ENCODE peak calls at places on chromosome 17, in nine cellular contexts. W is Peyer's patch, E is IMR-90, G is heart left ventricle, F is transverse colon, C is stomach, Y is body of pancreas, N is NB4, R is spleen. U is an unnamed sample.
A peak's percentile ranks its signal among the peaks of the same experiment; 100 is the strongest.

GRCh38 chr17:50904522-50905459 is 38.6 kb upstream of the TOB1 start:
- DNase-seq in W (peak; percentile 75), E (no peak), G (no peak), F (peak; percentile 48), C (peak; percentile 87), Y (peak; percentile 88), N (no peak), R (no peak), U (peak; percentile 91)

GRCh38 chr17:74815671-74816370 is 39.7 kb upstream of the NAT9 start:
- DNase-seq in W (no peak), E (no peak), G (no peak), F (no peak), C (no peak), Y (no peak), N (peak; percentile 30), R (no peak), U (no peak)

GRCh38 chr17:75238684-75239191 is 22.7 kb downstream of the GGA3 start:
- DNase-seq in W (peak; percentile 68), E (peak; percentile 69), G (peak; percentile 79), F (peak; percentile 61), C (peak; percentile 57), Y (peak; percentile 66), N (peak; percentile 80), R (peak; percentile 86), U (peak; percentile 44)

GRCh38 chr17:21376835-21377690 is 906 bp downstream of the KCNJ12 start:
- DNase-seq in W (no peak), E (peak; percentile 8), G (no peak), F (no peak), C (peak; percentile 52), Y (peak; percentile 15), N (peak; percentile 44), R (no peak), U (no peak)

GRCh38 chr17:82649501-82650261 is 1.4 kb upstream of the WDR45B start:
- DNase-seq in W (no peak), E (no peak), G (no peak), F (no peak), C (no peak), Y (no peak), N (no peak), R (peak; percentile 82), U (no peak)

GRCh38 chr17:10197362-10197720 is 1.1 kb downstream of the GAS7 start:
- DNase-seq in W (no peak), E (no peak), G (no peak), F (no peak), C (no peak), Y (no peak), N (no peak), R (no peak), U (no peak)

GRCh38 chr17:29143894-29144293 is 36.3 kb downstream of the MYO18A start:
- DNase-seq in W (peak; percentile 52), E (peak; percentile 28), G (no peak), F (no peak), C (no peak), Y (no peak), N (peak; percentile 84), R (no peak), U (no peak)

GRCh38 chr17:17180141-17180603 is 26.0 kb downstream of the PLD6 start:
- DNase-seq in W (no peak), E (no peak), G (peak; percentile 60), F (no peak), C (no peak), Y (no peak), N (no peak), R (no peak), U (peak; percentile 84)

GRCh38 chr17:12457493-12457892 is 208.2 kb upstream of the MYOCD start:
- DNase-seq in W (no peak), E (peak; percentile 62), G (no peak), F (no peak), C (no peak), Y (no peak), N (no peak), R (no peak), U (no peak)

GRCh38 chr17:59093702-59094231 is 12.9 kb downstream of the TRIM37 start:
- DNase-seq in W (no peak), E (peak; percentile 97), G (no peak), F (peak; percentile 28), C (no peak), Y (peak; percentile 21), N (no peak), R (no peak), U (no peak)

GRCh38 chr17:41579484-41580243 is 7.0 kb downstream of the KRT14 start:
- DNase-seq in W (peak; percentile 91), E (peak; percentile 54), G (peak; percentile 71), F (peak; percentile 93), C (peak; percentile 87), Y (peak; percentile 92), N (peak; percentile 65), R (peak; percentile 80), U (peak; percentile 92)

GRCh38 chr17:71432378-71433315 is 688.2 kb upstream of the SOX9 start:
- DNase-seq in W (no peak), E (peak; percentile 38), G (no peak), F (no peak), C (no peak), Y (no peak), N (no peak), R (no peak), U (no peak)

GRCh38 chr17:81367171-81367570 is 28.1 kb upstream of the BAHCC1 start:
- DNase-seq in W (no peak), E (no peak), G (no peak), F (no peak), C (no peak), Y (no peak), N (peak; percentile 1), R (peak; percentile 61), U (no peak)

GRCh38 chr17:81365601-81366585 is 29.4 kb upstream of the BAHCC1 start:
- DNase-seq in W (peak; percentile 87), E (peak; percentile 81), G (no peak), F (peak; percentile 83), C (peak; percentile 95), Y (peak; percentile 99), N (peak; percentile 73), R (peak; percentile 77), U (peak; percentile 94)

GRCh38 chr17:81366648-81367047 is 28.6 kb upstream of the BAHCC1 start:
- DNase-seq in W (no peak), E (no peak), G (no peak), F (no peak), C (no peak), Y (no peak), N (peak; percentile 0), R (peak; percentile 52), U (no peak)

GRCh38 chr17:81365148-81365600 is 30.1 kb upstream of the BAHCC1 start:
- DNase-seq in W (peak; percentile 86), E (peak; percentile 84), G (peak; percentile 74), F (peak; percentile 77), C (peak; percentile 89), Y (peak; percentile 86), N (no peak), R (peak; percentile 71), U (peak; percentile 89)

DNA sequence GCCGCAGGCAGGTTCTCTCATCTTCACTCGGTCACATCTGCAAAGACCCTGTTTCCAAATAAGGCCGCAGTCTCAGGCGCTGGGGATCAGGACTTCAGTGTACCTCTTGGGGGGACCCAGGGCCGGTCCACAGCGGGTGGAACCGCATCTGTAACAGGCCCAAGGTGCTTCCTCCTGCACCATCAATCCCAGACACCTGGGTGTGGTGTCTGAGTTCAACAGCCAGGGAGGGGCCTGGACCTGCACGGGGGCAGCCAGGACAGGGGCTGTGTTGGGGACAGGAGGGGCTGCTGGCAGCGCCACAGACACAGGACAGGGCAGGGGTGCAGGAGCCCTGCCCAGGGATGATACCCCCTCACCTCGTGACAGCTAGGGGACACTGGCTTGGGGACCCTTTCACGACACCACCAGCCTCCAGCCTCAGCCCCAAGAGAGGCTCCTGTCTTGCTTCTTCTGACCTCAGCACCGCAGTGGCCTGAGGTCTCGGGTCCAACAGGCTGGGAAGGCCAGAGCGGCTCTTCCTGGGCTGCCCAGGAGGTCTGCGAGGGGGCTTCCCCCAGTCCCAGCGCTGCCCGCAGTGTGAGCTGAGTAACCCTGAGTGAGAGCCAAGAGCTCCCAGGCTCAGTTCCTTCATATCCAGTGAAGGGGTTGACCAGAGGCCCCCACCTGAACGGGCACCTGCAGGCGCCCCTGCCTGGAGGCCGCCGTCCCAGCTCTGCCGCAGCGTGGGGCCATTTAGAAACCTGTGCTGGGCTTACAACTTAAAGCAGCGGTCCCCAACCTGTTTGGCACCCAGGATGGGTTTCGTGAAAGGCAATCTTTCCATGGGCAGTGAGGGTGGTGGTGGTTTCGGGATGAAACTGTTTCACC is 30.7 kb upstream of the BAHCC1 start:
- DNase-seq in W (no peak), E (no peak), G (no peak), F (peak; percentile 31), C (no peak), Y (no peak), N (no peak), R (peak; percentile 54), U (no peak)
- H3K4me3 ChIP-seq in W (no peak overlapping the region), E (no peak overlapping the region), G (peak overlapping the region; percentile 50), F (no peak overlapping the region), C (peak overlapping the region; percentile 23), Y (no peak overlapping the region), N (no peak overlapping the region), R (no peak overlapping the region), U (no peak overlapping the region)

DNA sequence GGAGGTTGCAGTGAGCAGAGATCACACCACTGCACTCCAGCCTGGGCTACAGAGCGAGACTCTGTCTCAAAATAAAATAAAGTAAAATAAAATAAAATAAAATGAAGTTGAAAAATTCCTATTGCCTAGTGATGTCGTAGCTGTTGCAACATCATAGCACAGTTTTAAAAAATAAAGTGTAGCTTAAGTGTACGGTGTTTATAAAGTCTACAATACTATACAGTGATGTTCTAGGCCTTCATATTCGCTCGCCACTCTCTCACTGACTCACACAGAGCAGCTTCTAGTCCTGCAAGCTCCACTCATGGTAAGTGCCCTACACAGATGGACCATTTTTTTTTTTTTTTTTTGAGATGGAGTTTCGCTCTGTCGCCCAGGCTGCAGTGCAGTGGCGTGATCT is 43.5 kb upstream of the MNT start:
- DNase-seq in W (no peak), E (peak; percentile 65), G (no peak), F (no peak), C (no peak), Y (no peak), N (no peak), R (no peak), U (no peak)
- TF ChIP-seq POLR2A in W (no peak), E (no peak), G (no peak), F (no peak), C (no peak), Y (no peak), N (no peak), R (no peak), U (no peak)

DNA sequence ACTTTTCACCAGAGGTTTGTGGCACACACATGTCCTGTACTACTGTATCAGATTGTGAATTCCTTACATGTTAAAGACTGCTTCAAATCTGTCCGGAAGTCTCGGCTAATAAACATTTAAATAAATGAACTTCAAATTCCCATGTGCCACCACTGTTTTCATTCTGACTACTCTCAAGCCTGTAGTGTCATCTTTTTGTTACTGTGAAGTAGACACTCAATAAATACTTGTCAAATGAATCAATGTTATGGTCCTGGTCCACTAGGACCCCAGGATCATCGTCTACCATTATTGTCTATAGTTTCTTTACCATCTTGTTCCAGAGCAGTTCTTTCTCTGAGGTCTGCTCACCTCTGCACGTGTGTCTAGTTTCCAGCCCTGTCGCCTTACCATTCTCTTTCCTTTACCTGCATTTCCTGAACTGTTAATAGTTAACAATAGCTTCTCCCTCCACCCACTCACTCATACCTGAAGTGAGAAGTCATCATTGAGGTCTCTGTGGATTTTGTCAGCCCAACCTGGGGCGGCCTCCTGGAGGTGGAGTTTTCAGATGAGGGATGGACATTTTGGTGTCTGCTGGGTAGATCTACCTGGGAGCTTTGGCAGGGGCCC is 333.0 kb downstream of the SEC14L1 start:
- DNase-seq in W (no peak), E (no peak), G (no peak), F (no peak), C (no peak), Y (no peak), N (no peak), R (no peak), U (no peak)
- H3K4me3 ChIP-seq in W (no peak overlapping the region), E (no peak overlapping the region), G (no peak overlapping the region), F (no peak overlapping the region), C (no peak overlapping the region), Y (no peak overlapping the region), N (no peak overlapping the region), R (no peak overlapping the region), U (no peak overlapping the region)

GRCh38 chr17:35163886-35164285 is 16.3 kb downstream of the UNC45B start:
- DNase-seq in W (no peak), E (no peak), G (no peak), F (no peak), C (no peak), Y (no peak), N (no peak), R (peak; percentile 51), U (no peak)
- TF ChIP-seq POLR2A in W (no peak), E (no peak), G (no peak), F (no peak), C (no peak), Y (no peak), N (no peak), R (no peak), U (no peak)

U was measured in prostate gland.